ENCODE peak calls at places on chromosome 9, in five cellular contexts. C is colonic mucosa, N is lung, S is thoracic aorta, E is bronchial epithelial cell. V is an unnamed sample.
A peak's percentile ranks its signal among the peaks of the same experiment; 100 is the strongest.

GRCh38 chr9:133127340-133127981 is 6.4 kb upstream of the RALGDS start:
- DNase-seq in N (peak; percentile 80), S (no peak), C (no peak), E (peak; percentile 95), V (no peak)

GRCh38 chr9:21674894-21675293 is 127.5 kb upstream of the MTAP start:
- DNase-seq in C (no peak), N (no peak), E (peak; percentile 96), S (no peak), V (no peak)

GRCh38 chr9:123120131-123120530 is 86.7 kb downstream of the GPR21 start:
- DNase-seq in N (no peak), C (no peak), S (no peak), E (no peak), V (no peak)

GRCh38 chr9:116058421-116058820 is 95.2 kb upstream of the PAPPA start:
- DNase-seq in S (no peak), E (no peak), N (no peak), C (no peak), V (no peak)

GRCh38 chr9:134321957-134322741 is 4.1 kb upstream of the RXRA start:
- DNase-seq in S (no peak), N (no peak), E (no peak), C (peak; percentile 58), V (no peak)

GRCh38 chr9:107487521-107488399 is 1.8 kb downstream of the KLF4 start:
- DNase-seq in N (peak; percentile 51), E (no peak), C (peak; percentile 73), S (no peak), V (no peak)

GRCh38 chr9:23783509-23783908 is 42.5 kb downstream of the ELAVL2 start:
- DNase-seq in E (no peak), N (no peak), S (no peak), C (no peak), V (no peak)

GRCh38 chr9:447230-448025 is 232.8 kb downstream of the DOCK8 start:
- DNase-seq in S (no peak), C (peak; percentile 34), E (peak; percentile 97), N (no peak), V (peak; percentile 92)

GRCh38 chr9:37229882-37230482 is 109.6 kb downstream of the ZCCHC7 start:
- DNase-seq in E (peak; percentile 76), C (no peak), S (no peak), N (no peak), V (no peak)

GRCh38 chr9:34374339-34374738 is 2.4 kb downstream of the MYORG start:
- DNase-seq in C (no peak), S (no peak), N (no peak), E (no peak), V (no peak)

GRCh38 chr9:99351647-99352046 is 129.6 kb downstream of the SEC61B start:
- DNase-seq in N (no peak), C (no peak), E (no peak), S (no peak), V (no peak)

GRCh38 chr9:118418887-118419620 is 714.9 kb downstream of the TLR4 start:
- DNase-seq in N (no peak), S (no peak), C (peak; percentile 27), E (peak; percentile 76), V (no peak)

GRCh38 chr9:119951591-119951990 is 582.4 kb upstream of the BRINP1 start:
- DNase-seq in N (no peak), C (no peak), E (no peak), S (no peak), V (no peak)

GRCh38 chr9:119959846-119960545 is 590.8 kb upstream of the BRINP1 start:
- DNase-seq in N (no peak), C (no peak), E (no peak), S (no peak), V (no peak)

GRCh38 chr9:119951090-119951489 is 581.9 kb upstream of the BRINP1 start:
- DNase-seq in N (no peak), E (no peak), C (no peak), S (peak; percentile 49), V (no peak)

GRCh38 chr9:119955276-119955675 is 586.0 kb upstream of the BRINP1 start:
- DNase-seq in C (no peak), E (no peak), S (no peak), N (no peak), V (no peak)
- H3K4me3 ChIP-seq in C (no peak overlapping the region), E (no peak overlapping the region), S (no peak overlapping the region), N (no peak overlapping the region), V (no peak overlapping the region)

GRCh38 chr9:114489928-114490327 is 15.3 kb downstream of the WHRN start:
- DNase-seq in C (no peak), E (no peak), S (no peak), N (no peak), V (no peak)

GRCh38 chr9:114492991-114493390 is 12.3 kb downstream of the WHRN start:
- DNase-seq in E (no peak), S (no peak), N (no peak), C (no peak), V (no peak)

GRCh38 chr9:114488398-114489129 is 16.7 kb downstream of the WHRN start:
- DNase-seq in C (peak; percentile 24), E (no peak), S (no peak), N (no peak), V (peak; percentile 31)

GRCh38 chr9:114493521-114494184 is 11.6 kb downstream of the WHRN start:
- DNase-seq in S (no peak), E (no peak), N (no peak), C (no peak), V (no peak)

GRCh38 chr9:114491430-114492003 is 13.8 kb downstream of the WHRN start:
- DNase-seq in S (no peak), N (no peak), E (no peak), C (no peak), V (no peak)
- H3K4me3 ChIP-seq in S (no peak overlapping the region), N (no peak overlapping the region), E (no peak overlapping the region), C (no peak overlapping the region), V (no peak overlapping the region)

DNA sequence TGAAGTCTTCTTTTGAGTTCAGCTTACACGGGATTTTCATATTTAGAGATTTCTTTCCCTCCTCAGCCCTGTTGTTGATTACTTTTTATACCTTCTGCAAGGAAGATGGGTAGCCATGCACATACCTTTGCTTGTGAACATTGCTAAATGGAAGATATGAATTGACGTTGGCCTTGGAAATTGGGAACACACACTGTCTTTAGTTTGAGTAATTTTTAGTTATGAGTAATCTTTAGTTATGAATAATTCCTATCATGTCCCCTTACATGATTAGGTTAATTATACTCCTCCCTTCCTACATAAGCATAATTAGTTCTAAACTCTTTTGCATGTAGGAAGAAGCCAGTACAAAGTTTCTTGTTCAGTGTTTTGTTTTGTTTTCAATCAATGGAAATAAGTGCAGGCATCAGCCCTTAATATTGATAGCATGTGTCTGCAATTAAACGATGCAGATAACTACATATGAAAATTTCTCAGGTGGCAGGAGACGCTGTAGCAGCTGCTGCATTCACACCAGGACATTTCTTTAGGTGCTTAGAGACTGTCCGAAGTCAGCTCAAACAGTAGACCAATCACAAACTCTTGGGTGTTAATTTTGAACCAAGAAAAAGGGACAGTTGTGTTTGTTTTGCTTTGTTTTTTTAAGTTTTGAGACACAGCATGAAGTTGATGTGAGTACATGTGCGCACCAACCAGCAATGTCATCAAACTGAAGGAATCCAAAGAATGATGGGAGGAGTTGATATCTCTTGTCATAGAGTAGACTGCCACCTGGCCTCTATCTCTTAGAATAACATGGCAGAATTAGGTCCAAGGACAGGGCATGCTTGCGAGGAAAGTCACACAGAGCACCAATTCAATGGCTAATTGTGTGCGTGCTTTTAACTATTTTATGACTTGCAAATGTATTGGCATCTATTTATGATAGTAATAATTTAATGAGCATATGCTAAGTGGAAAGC is 51.4 kb downstream of the SMARCA2 start:
- DNase-seq in E (peak; percentile 34), S (no peak), C (no peak), N (no peak), V (no peak)
- H3K4me3 ChIP-seq in E (no peak overlapping the region), S (no peak overlapping the region), C (no peak overlapping the region), N (no peak overlapping the region), V (no peak overlapping the region)

GRCh38 chr9:83474631-83475030 is 63.6 kb downstream of the FRMD3 start:
- DNase-seq in C (no peak), E (no peak), S (no peak), N (no peak), V (no peak)
- H3K4me3 ChIP-seq in C (no peak overlapping the region), E (no peak overlapping the region), S (no peak overlapping the region), N (no peak overlapping the region), V (no peak overlapping the region)

DNA sequence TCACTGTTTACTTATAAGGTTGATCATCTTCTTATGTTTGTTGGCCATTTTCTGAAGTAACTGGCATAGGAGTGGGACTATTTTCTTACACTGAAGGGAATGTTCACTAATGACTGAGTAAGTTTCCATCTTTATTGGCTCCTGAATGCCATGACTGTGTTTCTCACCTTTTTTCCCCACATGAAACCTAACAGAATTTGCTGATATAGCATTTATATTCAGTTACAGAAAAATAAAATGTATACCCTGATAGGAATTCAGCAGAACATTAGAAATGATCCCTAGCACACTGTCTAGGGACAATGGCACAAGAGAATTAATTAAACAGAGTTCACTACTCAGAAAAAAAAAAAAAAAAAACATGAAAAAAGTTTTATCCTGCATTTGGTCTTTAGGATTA is 1465.1 kb upstream of the C9orf72 start:
- DNase-seq in E (no peak), C (no peak), N (no peak), S (no peak), V (no peak)
- H3K4me3 ChIP-seq in E (no peak overlapping the region), C (no peak overlapping the region), N (no peak overlapping the region), S (no peak overlapping the region), V (no peak overlapping the region)

GRCh38 chr9:129459550-129460322 is 161.2 kb downstream of the C9orf50 start:
- DNase-seq in N (no peak), S (no peak), E (no peak), C (no peak), V (no peak)
- H3K4me3 ChIP-seq in N (no peak overlapping the region), S (peak overlapping the region; percentile 61), E (no peak overlapping the region), C (no peak overlapping the region), V (no peak overlapping the region)

DNA sequence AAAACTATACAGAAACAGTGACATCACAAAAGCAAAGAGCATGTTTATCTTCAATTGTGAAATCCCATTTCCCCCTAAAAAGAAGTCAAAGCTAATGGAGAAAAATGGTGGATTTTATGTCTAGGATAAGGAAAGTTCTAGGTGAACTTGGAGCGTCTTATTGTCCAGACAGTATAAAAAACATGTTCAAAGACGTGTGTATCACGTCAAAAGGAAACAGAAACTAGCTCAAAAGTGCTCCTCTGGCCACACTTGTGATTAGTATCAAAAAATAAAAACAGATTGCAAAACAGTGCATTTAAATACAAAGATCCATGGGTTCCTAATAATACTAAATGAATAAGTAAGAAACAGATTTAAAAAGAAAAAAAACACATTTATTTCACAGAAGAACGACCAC is 568.9 kb downstream of the ANXA1 start:
- DNase-seq in E (no peak), S (no peak), C (no peak), N (no peak), V (peak; percentile 35)
- H3K4me3 ChIP-seq in E (no peak overlapping the region), S (no peak overlapping the region), C (no peak overlapping the region), N (no peak overlapping the region), V (peak overlapping the region; percentile 2)

GRCh38 chr9:121634329-121634784 is 17.1 kb upstream of the DAB2IP start:
- DNase-seq in N (no peak), S (no peak), C (peak; percentile 51), E (peak; percentile 20), V (no peak)

GRCh38 chr9:121633736-121634135 is 17.7 kb upstream of the DAB2IP start:
- DNase-seq in N (no peak), C (no peak), S (no peak), E (no peak), V (no peak)

GRCh38 chr9:121635300-121635699 is 16.1 kb upstream of the DAB2IP start:
- DNase-seq in E (no peak), N (no peak), S (no peak), C (no peak), V (no peak)

GRCh38 chr9:121633144-121633714 is 18.2 kb upstream of the DAB2IP start:
- DNase-seq in E (no peak), S (no peak), N (no peak), C (no peak), V (no peak)

GRCh38 chr9:121634800-121635261 is 16.6 kb upstream of the DAB2IP start:
- DNase-seq in S (no peak), N (no peak), C (peak; percentile 47), E (no peak), V (no peak)
- H3K4me3 ChIP-seq in S (no peak overlapping the region), N (no peak overlapping the region), C (no peak overlapping the region), E (no peak overlapping the region), V (no peak overlapping the region)

V was measured in MM.1S.